ENCODE peak calls at places on chromosome 10, in ten cellular contexts. X is Peyer's patch, P is fibroblast of lung, H is OCI-LY7, U is neural progenitor cell, G is PC-3, S is uterus, B is substantia nigra, D is esophagus muscularis mucosa, T is spleen. N is an unnamed sample.

GRCh38 chr10:13328126-13328525 is 20.0 kb downstream of the SEPHS1 start:
- DNase-seq in X (no peak), P (no peak), H (no peak), U (no peak), G (no peak), S (no peak), B (no peak), D (no peak), T (no peak), N (no peak)

GRCh38 chr10:13414855-13415254 is 66.8 kb upstream of the SEPHS1 start:
- DNase-seq in X (no peak), P (peak), H (no peak), U (peak), G (peak), S (no peak), B (no peak), D (no peak), T (no peak), N (no peak)

GRCh38 chr10:15197911-15198310 is 29.4 kb upstream of the NMT2 start:
- DNase-seq in X (no peak), P (no peak), H (no peak), U (no peak), G (no peak), S (no peak), B (no peak), D (no peak), T (no peak), N (no peak)

GRCh38 chr10:67788028-67788886 is 49.7 kb downstream of the DNAJC12 start:
- DNase-seq in X (peak), P (peak), H (peak), U (peak), G (peak), S (no peak), B (no peak), D (no peak), T (peak), N (no peak)

GRCh38 chr10:17527530-17528146 is 73.2 kb upstream of the ST8SIA6 start:
- DNase-seq in X (no peak), P (peak), H (no peak), U (no peak), G (peak), S (no peak), B (no peak), D (no peak), T (no peak), N (no peak)

GRCh38 chr10:98217793-98218192 is 50.2 kb downstream of the LOXL4 start:
- DNase-seq in X (no peak), P (no peak), H (peak), U (no peak), G (no peak), S (no peak), B (no peak), D (no peak), T (no peak), N (no peak)

GRCh38 chr10:133343557-133343956 is 3.6 kb upstream of the PRAP1 start:
- DNase-seq in X (no peak), P (no peak), H (no peak), U (no peak), G (no peak), S (no peak), B (no peak), D (no peak), T (no peak), N (no peak)

GRCh38 chr10:13922591-13922990 is 335.8 kb downstream of the PRPF18 start:
- DNase-seq in X (no peak), P (peak), H (no peak), U (no peak), G (peak), S (no peak), B (no peak), D (no peak), T (no peak), N (no peak)

GRCh38 chr10:49594594-49594993 is 15.5 kb upstream of the SLC18A3 start:
- DNase-seq in X (no peak), P (peak), H (peak), U (peak), G (peak), S (peak), B (peak), D (peak), T (no peak), N (no peak)

GRCh38 chr10:62589689-62590088 is 214.8 kb upstream of the ADO start:
- DNase-seq in X (no peak), P (no peak), H (no peak), U (no peak), G (peak), S (no peak), B (no peak), D (no peak), T (no peak), N (no peak)

GRCh38 chr10:106567629-106568028 is 596.9 kb downstream of the SORCS1 start:
- DNase-seq in X (no peak), P (no peak), H (no peak), U (no peak), G (no peak), S (no peak), B (no peak), D (no peak), T (no peak), N (no peak)

GRCh38 chr10:27745719-27746363 is at the start of gene MKX:
- DNase-seq in X (no peak), P (peak), H (no peak), U (peak), G (peak), S (peak), B (no peak), D (no peak), T (no peak), N (no peak)

GRCh38 chr10:62082729-62083412 is 181.4 kb downstream of the ARID5B start:
- DNase-seq in X (no peak), P (peak), H (peak), U (no peak), G (peak), S (no peak), B (no peak), D (no peak), T (no peak), N (no peak)

GRCh38 chr10:60236869-60237524 is 152.7 kb downstream of the ANK3 start:
- DNase-seq in X (peak), P (no peak), H (peak), U (no peak), G (no peak), S (no peak), B (peak), D (no peak), T (peak), N (peak)

GRCh38 chr10:118993214-118993613 is 36.3 kb upstream of the NANOS1 start:
- DNase-seq in X (peak), P (no peak), H (no peak), U (no peak), G (no peak), S (no peak), B (no peak), D (peak), T (no peak), N (no peak)

GRCh38 chr10:21144047-21144446 is 246.9 kb upstream of the NEBL start:
- DNase-seq in X (no peak), P (no peak), H (no peak), U (no peak), G (peak), S (no peak), B (no peak), D (no peak), T (no peak), N (no peak)

GRCh38 chr10:106107711-106108110 is 1056.8 kb downstream of the SORCS1 start:
- DNase-seq in X (no peak), P (no peak), H (no peak), U (no peak), G (peak), S (no peak), B (no peak), D (no peak), T (no peak), N (no peak)

GRCh38 chr10:22894714-22895113 is 33.1 kb upstream of the ARMC3 start:
- DNase-seq in X (no peak), P (no peak), H (no peak), U (no peak), G (no peak), S (no peak), B (no peak), D (no peak), T (no peak), N (no peak)

GRCh38 chr10:132836248-132836831 is 50.4 kb upstream of the NKX6-2 start:
- DNase-seq in X (no peak), P (no peak), H (no peak), U (no peak), G (peak), S (no peak), B (no peak), D (no peak), T (peak), N (no peak)

GRCh38 chr10:78902815-78903214 is 166.0 kb upstream of the ZMIZ1 start:
- DNase-seq in X (no peak), P (no peak), H (no peak), U (no peak), G (no peak), S (no peak), B (no peak), D (peak), T (peak), N (no peak)

GRCh38 chr10:118968071-118968470 is 61.4 kb upstream of the NANOS1 start:
- DNase-seq in X (no peak), P (no peak), H (no peak), U (no peak), G (no peak), S (no peak), B (no peak), D (no peak), T (peak), N (no peak)

GRCh38 chr10:72292223-72292691 is 18.5 kb downstream of the DDIT4 start:
- DNase-seq in X (no peak), P (no peak), H (no peak), U (no peak), G (peak), S (no peak), B (no peak), D (no peak), T (no peak), N (no peak)

GRCh38 chr10:15254808-15255655 is 86.5 kb upstream of the NMT2 start:
- DNase-seq in X (no peak), P (no peak), H (no peak), U (no peak), G (no peak), S (no peak), B (peak), D (no peak), T (peak), N (peak)

GRCh38 chr10:43287056-43288007 is 20.5 kb upstream of the RASGEF1A start:
- DNase-seq in X (peak), P (no peak), H (peak), U (no peak), G (peak), S (no peak), B (no peak), D (no peak), T (peak), N (no peak)

GRCh38 chr10:119460369-119461195 is 81.9 kb downstream of the RGS10 start:
- DNase-seq in X (no peak), P (no peak), H (no peak), U (no peak), G (no peak), S (no peak), B (no peak), D (no peak), T (no peak), N (no peak)

GRCh38 chr10:1687190-1687589 is 50.1 kb downstream of the ADARB2 start:
- DNase-seq in X (no peak), P (no peak), H (no peak), U (no peak), G (no peak), S (no peak), B (no peak), D (no peak), T (no peak), N (no peak)

GRCh38 chr10:132974886-132975881 is 32.8 kb upstream of the CFAP46 start:
- DNase-seq in X (no peak), P (no peak), H (no peak), U (no peak), G (no peak), S (no peak), B (no peak), D (no peak), T (peak), N (no peak)

GRCh38 chr10:80945267-80945880 is 407.7 kb downstream of the SH2D4B start:
- DNase-seq in X (no peak), P (no peak), H (no peak), U (peak), G (no peak), S (no peak), B (no peak), D (no peak), T (no peak), N (peak)

GRCh38 chr10:122498521-122498920 is 37.2 kb downstream of the HTRA1 start:
- DNase-seq in X (no peak), P (peak), H (no peak), U (no peak), G (no peak), S (no peak), B (no peak), D (no peak), T (no peak), N (no peak)

GRCh38 chr10:3786295-3786981 is 1.4 kb upstream of the KLF6 start:
- DNase-seq in X (no peak), P (peak), H (peak), U (peak), G (no peak), S (no peak), B (no peak), D (peak), T (peak), N (no peak)

GRCh38 chr10:50544095-50544856 is 79.5 kb downstream of the SGMS1 start:
- DNase-seq in X (no peak), P (no peak), H (no peak), U (no peak), G (no peak), S (no peak), B (no peak), D (peak), T (no peak), N (no peak)

GRCh38 chr10:69075431-69075830 is 12.5 kb upstream of the SRGN start:
- DNase-seq in X (no peak), P (no peak), H (no peak), U (no peak), G (no peak), S (no peak), B (no peak), D (no peak), T (no peak), N (no peak)

GRCh38 chr10:132328738-132329137 is 3.3 kb upstream of the LRRC27 start:
- DNase-seq in X (no peak), P (no peak), H (no peak), U (no peak), G (no peak), S (no peak), B (no peak), D (no peak), T (peak), N (no peak)

GRCh38 chr10:67306588-67307205 is 380.9 kb downstream of the LRRTM3 start:
- DNase-seq in X (no peak), P (peak), H (peak), U (peak), G (peak), S (no peak), B (no peak), D (no peak), T (no peak), N (no peak)

GRCh38 chr10:29790223-29790622 is 155.5 kb upstream of the SVIL start:
- DNase-seq in X (no peak), P (no peak), H (no peak), U (no peak), G (peak), S (no peak), B (no peak), D (no peak), T (no peak), N (no peak)

GRCh38 chr10:51675088-51675487 is 24.3 kb downstream of the CSTF2T start:
- DNase-seq in X (no peak), P (no peak), H (no peak), U (no peak), G (peak), S (no peak), B (no peak), D (no peak), T (no peak), N (no peak)
- H3K27ac ChIP-seq in X (no peak), P (no peak), H (no peak), U (no peak), G (no peak), S (no peak), B (no peak), D (no peak), T (no peak), N (no peak)

DNA sequence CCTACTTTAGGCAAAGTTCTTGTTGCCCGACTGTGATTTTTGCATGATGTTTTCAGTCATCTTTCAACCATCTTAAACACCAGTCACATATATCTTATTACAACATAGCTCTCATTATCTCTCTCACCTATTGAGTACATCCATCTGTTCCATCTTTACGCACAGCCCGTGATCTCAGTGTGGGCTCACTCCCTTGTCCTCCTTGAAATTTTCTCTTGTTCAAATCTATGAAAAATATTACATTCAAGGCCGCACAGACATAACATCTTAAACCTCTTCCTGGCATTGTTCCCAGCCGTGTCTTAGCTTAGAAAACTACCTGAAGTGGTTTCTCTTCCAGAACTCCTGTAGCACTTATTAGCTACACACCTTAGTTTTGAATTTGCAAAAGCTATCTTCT is 32.6 kb downstream of the NET1 start:
- DNase-seq in X (no peak), P (no peak), H (no peak), U (no peak), G (no peak), S (no peak), B (no peak), D (no peak), T (no peak), N (no peak)
- H3K27ac ChIP-seq in X (no peak), P (no peak), H (no peak), U (no peak), G (no peak), S (no peak), B (no peak), D (peak), T (no peak), N (no peak)

GRCh38 chr10:32160866-32161265 is 104.6 kb upstream of the KIF5B start:
- DNase-seq in X (no peak), P (no peak), H (no peak), U (no peak), G (no peak), S (no peak), B (no peak), D (no peak), T (peak), N (no peak)

GRCh38 chr10:32161586-32161985 is 105.4 kb upstream of the KIF5B start:
- DNase-seq in X (no peak), P (no peak), H (no peak), U (no peak), G (no peak), S (no peak), B (no peak), D (no peak), T (peak), N (no peak)

GRCh38 chr10:32163076-32163773 is 107.0 kb upstream of the KIF5B start:
- DNase-seq in X (no peak), P (no peak), H (no peak), U (no peak), G (no peak), S (no peak), B (no peak), D (no peak), T (no peak), N (no peak)

GRCh38 chr10:32156031-32156495 is 99.8 kb upstream of the KIF5B start:
- DNase-seq in X (no peak), P (no peak), H (no peak), U (no peak), G (peak), S (no peak), B (no peak), D (no peak), T (no peak), N (no peak)

DNA sequence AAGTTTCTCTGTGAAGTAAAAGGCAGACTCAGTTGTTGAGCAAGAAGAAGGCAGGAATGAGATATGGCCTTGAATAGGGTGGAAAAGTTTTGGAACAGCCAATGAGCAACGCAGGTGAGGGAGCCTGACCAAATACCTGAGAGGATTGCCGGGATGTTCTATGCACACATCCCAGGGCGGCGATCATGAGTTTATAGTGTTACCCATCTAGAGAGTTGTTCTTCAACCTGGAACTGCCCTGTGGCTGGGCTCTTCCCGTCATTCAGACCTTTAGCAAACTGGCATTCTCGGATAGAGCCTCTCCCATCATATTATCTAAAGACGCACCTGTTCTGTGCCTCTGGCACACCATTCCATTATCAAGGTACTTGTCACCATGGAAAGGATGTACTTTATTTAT is 103.0 kb upstream of the KIF5B start:
- DNase-seq in X (no peak), P (no peak), H (no peak), U (no peak), G (no peak), S (no peak), B (no peak), D (no peak), T (no peak), N (no peak)
- H3K27ac ChIP-seq in X (no peak), P (no peak), H (no peak), U (no peak), G (no peak), S (no peak), B (no peak), D (no peak), T (no peak), N (no peak)

DNA sequence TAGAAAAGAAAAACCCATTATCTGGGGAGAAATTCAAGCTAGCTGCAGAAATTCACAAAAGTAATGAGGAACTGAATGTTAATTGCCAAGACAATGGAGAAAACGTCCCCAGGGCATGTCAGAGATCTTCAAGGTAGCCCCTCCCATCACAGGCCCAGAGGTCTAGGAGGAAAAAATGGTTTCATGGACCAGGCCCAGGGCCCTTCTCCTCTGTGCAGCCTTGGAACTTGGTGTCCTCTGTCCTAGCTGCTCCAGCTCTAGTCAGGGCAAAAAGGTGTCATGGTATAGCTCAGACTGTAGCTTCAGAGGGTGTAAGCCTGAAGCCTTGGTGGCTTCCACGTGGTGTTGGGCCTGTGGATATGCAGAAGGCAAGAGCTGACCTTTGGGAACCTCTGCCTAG is 411.8 kb downstream of the ADRA2A start:
- DNase-seq in X (no peak), P (no peak), H (peak), U (no peak), G (no peak), S (no peak), B (no peak), D (peak), T (no peak), N (no peak)
- H3K27ac ChIP-seq in X (no peak), P (no peak), H (no peak), U (no peak), G (no peak), S (no peak), B (no peak), D (no peak), T (no peak), N (no peak)

DNA sequence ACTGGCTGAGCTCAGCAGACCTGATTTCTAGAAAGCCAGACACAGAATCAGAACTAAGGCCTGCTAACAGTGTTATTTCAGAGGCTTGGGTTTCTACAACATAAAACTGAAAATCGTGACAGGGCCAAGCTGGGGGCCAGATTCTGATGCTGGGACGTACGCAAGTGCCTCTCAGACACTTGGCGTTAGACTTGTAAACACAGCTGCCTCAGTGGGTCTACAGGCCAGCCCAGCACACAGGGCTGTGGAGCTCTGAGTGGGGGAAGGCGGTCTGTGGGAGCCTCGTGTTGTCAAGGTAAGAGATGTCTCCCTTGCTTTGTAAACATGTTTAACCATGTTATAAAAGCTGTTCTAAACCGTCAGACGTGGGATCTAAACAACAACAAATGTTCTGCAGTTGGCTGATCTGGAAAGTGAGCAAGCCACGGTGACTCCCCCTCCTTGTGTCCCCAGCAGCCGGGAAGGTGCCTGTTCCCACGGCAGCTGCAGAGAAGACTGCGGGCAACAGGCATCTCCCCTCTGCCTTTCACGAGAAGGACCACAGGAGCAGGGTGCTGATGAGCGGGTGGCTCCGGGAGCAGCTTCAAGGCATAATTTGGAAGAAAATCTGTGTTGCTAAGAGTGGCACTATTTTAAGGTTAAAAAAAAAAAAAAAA is 67.8 kb downstream of the ZRANB1 start:
- DNase-seq in X (no peak), P (no peak), H (no peak), U (no peak), G (no peak), S (no peak), B (no peak), D (no peak), T (peak), N (no peak)
- H3K27ac ChIP-seq in X (no peak), P (no peak), H (no peak), U (peak), G (no peak), S (peak), B (peak), D (no peak), T (no peak), N (no peak)